ENCODE peak calls at places on chromosomes 16 and 17, in four cellular contexts. W is H1, A is HepG2, C is K562. V is an unnamed sample.

GRCh38 chr16:21100447-21100846 is 50.2 kb downstream of the DNAH3 start:
- DNase-seq in A (no peak), W (no peak), C (no peak), V (no peak)

GRCh38 chr17:19539841-19540311 is 6.2 kb downstream of the SLC47A1 start:
- DNase-seq in W (no peak), C (no peak), A (no peak), V (no peak)

GRCh38 chr17:44362964-44363612 is 565 bp downstream of the FAM171A2 start:
- DNase-seq in C (peak), A (no peak), W (no peak), V (no peak)

GRCh38 chr16:24538756-24539294 is 541 bp upstream of the RBBP6 start:
- DNase-seq in C (no peak), A (peak), W (no peak), V (no peak)

GRCh38 chr16:24883714-24884151 is 38.0 kb downstream of the SLC5A11 start:
- DNase-seq in C (peak), A (no peak), W (no peak), V (no peak)

GRCh38 chr17:20066253-20066652 is 57.1 kb downstream of the SPECC1 start:
- DNase-seq in A (no peak), W (no peak), C (no peak), V (no peak)

GRCh38 chr17:7803981-7804380 is 30.0 kb upstream of the KDM6B start:
- DNase-seq in C (no peak), W (no peak), A (no peak), V (no peak)

GRCh38 chr17:69246726-69247375 is 18.2 kb upstream of the ABCA10 start:
- DNase-seq in C (peak), W (no peak), A (peak), V (peak)

GRCh38 chr16:53541326-53541725 is 38.3 kb upstream of the AKTIP start:
- DNase-seq in A (no peak), C (no peak), W (no peak), V (no peak)

GRCh38 chr16:67668495-67669157 is 2.0 kb downstream of the C16orf86 start:
- DNase-seq in W (no peak), C (peak), A (no peak), V (no peak)

GRCh38 chr17:29977836-29978235 is 36.4 kb downstream of the EFCAB5 start:
- DNase-seq in A (no peak), W (no peak), C (no peak), V (no peak)

GRCh38 chr17:41811549-41812175 is at the start of gene P3H4:
- DNase-seq in C (peak), A (peak), W (no peak), V (no peak)

GRCh38 chr16:68450741-68451140 is 2.4 kb upstream of the SMPD3 start:
- DNase-seq in W (no peak), C (no peak), A (no peak), V (no peak)

GRCh38 chr17:75576661-75577060 is 10.9 kb upstream of the MYO15B start:
- DNase-seq in A (peak), C (no peak), W (no peak), V (no peak)

GRCh38 chr17:1736348-1737281 is 6.1 kb upstream of the SERPINF2 start:
- DNase-seq in W (no peak), A (peak), C (peak), V (no peak)

GRCh38 chr17:21113106-21113690 is 13.6 kb upstream of the DHRS7B start:
- DNase-seq in A (no peak), C (no peak), W (no peak), V (no peak)

GRCh38 chr16:59400830-59401229 is 666.7 kb upstream of the GOT2 start:
- DNase-seq in W (no peak), C (no peak), A (no peak), V (no peak)

GRCh38 chr16:21598676-21599157 is 660 bp upstream of the METTL9 start:
- DNase-seq in C (no peak), A (no peak), W (no peak), V (no peak)

GRCh38 chr17:21532763-21533385 is 156.7 kb downstream of the KCNJ12 start:
- DNase-seq in C (no peak), A (no peak), W (no peak), V (no peak)

GRCh38 chr16:58495861-58496331 is 4.0 kb upstream of the NDRG4 start:
- DNase-seq in C (no peak), W (no peak), A (no peak), V (no peak)

GRCh38 chr17:60525347-60525623 is 757 bp downstream of the APPBP2 start:
- DNase-seq in C (no peak), W (no peak), A (no peak), V (no peak)

GRCh38 chr16:55118701-55119260 is 188.1 kb downstream of the IRX5 start:
- DNase-seq in W (no peak), C (no peak), A (no peak), V (no peak)

GRCh38 chr17:57931488-57932137 is 23.6 kb downstream of the CUEDC1 start:
- DNase-seq in A (no peak), C (no peak), W (no peak), V (no peak)

GRCh38 chr17:44417553-44417952 is 28.1 kb upstream of the ITGA2B start:
- DNase-seq in C (no peak), W (no peak), A (peak), V (peak)

GRCh38 chr16:30628628-30629342 is 18.6 kb upstream of the ZNF689 start:
- DNase-seq in C (peak), A (peak), W (no peak), V (no peak)

GRCh38 chr17:80796430-80796861 is 195.2 kb upstream of the CHMP6 start:
- DNase-seq in A (no peak), W (no peak), C (no peak), V (no peak)

GRCh38 chr17:17382060-17382449 is 78.9 kb downstream of the NT5M start:
- DNase-seq in W (no peak), C (no peak), A (no peak), V (no peak)

GRCh38 chr17:56808503-56808902 is 25.2 kb downstream of the C17orf67 start:
- DNase-seq in W (no peak), C (no peak), A (no peak), V (no peak)

GRCh38 chr16:68265078-68265925 is 976 bp downstream of the SLC7A6 start:
- DNase-seq in W (no peak), C (peak), A (peak), V (no peak)

GRCh38 chr17:864315-864714 is 82.2 kb downstream of the MRM3 start:
- DNase-seq in C (no peak), A (no peak), W (no peak), V (no peak)

GRCh38 chr16:85785927-85786326 is 13.4 kb downstream of the EMC8 start:
- DNase-seq in W (no peak), C (no peak), A (no peak), V (no peak)
- TF ChIP-seq CBX5 in W (no peak), C (no peak), A (no peak), V (no peak)

GRCh38 chr17:6107791-6108190 is 37.6 kb downstream of the WSCD1 start:
- DNase-seq in A (no peak), C (no peak), W (no peak), V (no peak)
- TF ChIP-seq CBX5 in A (no peak), C (no peak), W (no peak), V (no peak)

DNA sequence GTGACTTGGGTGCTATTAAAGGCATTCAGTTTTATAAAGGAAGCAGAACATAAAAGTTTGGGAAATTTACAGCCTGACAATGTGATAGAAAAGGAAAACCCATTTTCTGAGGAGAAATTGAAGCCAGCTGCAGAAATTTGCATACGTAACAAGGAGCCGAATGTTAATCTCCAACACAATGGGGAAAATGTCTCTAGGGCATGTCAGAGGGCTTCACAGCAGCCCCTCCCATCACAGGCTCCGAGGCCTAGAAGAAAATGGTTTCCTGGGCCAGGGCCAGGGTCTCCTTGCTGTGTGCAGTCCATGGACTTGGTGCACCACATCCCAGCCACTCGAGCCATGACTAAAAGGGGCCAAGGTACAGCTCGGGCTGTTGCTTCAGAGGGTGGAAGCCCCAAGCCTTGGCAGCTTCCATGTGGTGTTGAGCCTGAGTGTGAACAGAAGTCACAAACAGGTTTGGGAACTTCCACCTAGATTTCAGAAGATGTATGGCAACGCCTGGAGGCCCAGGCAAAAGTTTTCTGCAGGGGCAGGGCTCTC is 23.9 kb upstream of the TOM1L1 start:
- DNase-seq in W (no peak), A (no peak), C (no peak), V (no peak)
- TF ChIP-seq CBX5 in W (no peak), A (no peak), C (no peak), V (no peak)

GRCh38 chr17:40614431-40615294 is 33.0 kb downstream of the SMARCE1 start:
- DNase-seq in W (no peak), C (no peak), A (no peak), V (no peak)

GRCh38 chr17:40611840-40612509 is 35.6 kb downstream of the SMARCE1 start:
- DNase-seq in W (no peak), A (no peak), C (no peak), V (no peak)

GRCh38 chr17:40610359-40610758 is 37.3 kb downstream of the SMARCE1 start:
- DNase-seq in C (no peak), A (no peak), W (no peak), V (no peak)

GRCh38 chr17:40613755-40614154 is 33.9 kb downstream of the SMARCE1 start:
- DNase-seq in A (no peak), W (no peak), C (no peak), V (no peak)

GRCh38 chr17:40612510-40613244 is 34.9 kb downstream of the SMARCE1 start:
- DNase-seq in A (no peak), C (no peak), W (no peak), V (no peak)
- TF ChIP-seq CBX5 in A (no peak), C (no peak), W (no peak), V (no peak)

GRCh38 chr16:19874026-19874425 is 10.6 kb downstream of the GPRC5B start:
- DNase-seq in A (no peak), C (no peak), W (no peak), V (no peak)

GRCh38 chr16:19878760-19879159 is 5.9 kb downstream of the GPRC5B start:
- DNase-seq in A (no peak), W (no peak), C (no peak), V (no peak)

GRCh38 chr16:19874816-19875546 is 9.7 kb downstream of the GPRC5B start:
- DNase-seq in W (no peak), A (no peak), C (no peak), V (no peak)

GRCh38 chr16:19875900-19876299 is 8.7 kb downstream of the GPRC5B start:
- DNase-seq in W (no peak), A (no peak), C (no peak), V (no peak)

GRCh38 chr16:19876501-19877059 is 8.1 kb downstream of the GPRC5B start:
- DNase-seq in A (no peak), W (no peak), C (no peak), V (no peak)
- TF ChIP-seq CBX5 in A (no peak), W (no peak), C (no peak), V (no peak)

GRCh38 chr16:86854895-86855294 is 276.5 kb downstream of the FOXL1 start:
- DNase-seq in A (no peak), W (no peak), C (no peak), V (no peak)
- TF ChIP-seq CBX5 in A (no peak), W (no peak), C (no peak), V (no peak)

GRCh38 chr17:61816538-61816937 is 46.8 kb downstream of the BRIP1 start:
- DNase-seq in A (no peak), W (no peak), C (no peak), V (no peak)
- TF ChIP-seq CBX5 in A (no peak), W (no peak), C (no peak), V (no peak)

GRCh38 chr17:67055811-67056745 is 11.7 kb downstream of the CACNG1 start:
- DNase-seq in A (no peak), W (no peak), C (no peak), V (no peak)

GRCh38 chr17:67055041-67055443 is 10.7 kb downstream of the CACNG1 start:
- DNase-seq in C (no peak), W (no peak), A (no peak), V (no peak)

GRCh38 chr17:67056746-67057490 is 12.6 kb downstream of the CACNG1 start:
- DNase-seq in C (no peak), W (no peak), A (no peak), V (no peak)

GRCh38 chr17:67059372-67059771 is 15.0 kb downstream of the CACNG1 start:
- DNase-seq in A (no peak), C (no peak), W (no peak), V (no peak)

GRCh38 chr17:67058036-67058435 is 13.7 kb downstream of the CACNG1 start:
- DNase-seq in C (no peak), W (no peak), A (no peak), V (no peak)
- TF ChIP-seq CBX5 in C (no peak), W (no peak), A (no peak), V (no peak)

DNA sequence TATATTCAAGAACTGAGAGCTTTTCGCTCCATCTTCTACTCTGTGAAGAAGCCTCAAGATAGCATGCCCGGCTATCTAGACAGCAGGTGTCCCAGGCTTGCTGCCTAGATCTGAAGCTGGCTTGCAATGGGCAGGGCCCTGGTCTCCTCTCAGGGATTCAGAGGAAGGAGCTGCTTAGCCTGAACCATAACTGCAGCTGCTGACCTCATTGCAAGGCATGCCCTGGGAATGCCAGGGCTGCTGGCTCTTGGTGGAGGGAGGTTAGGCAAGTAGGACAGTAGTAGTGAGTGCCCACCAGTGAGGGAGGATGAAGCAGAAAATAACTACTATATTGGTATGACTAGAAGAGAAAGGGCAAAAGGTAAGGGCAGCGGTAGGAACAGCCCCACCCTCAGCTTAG is 21.3 kb upstream of the SLC35B1 start:
- DNase-seq in C (no peak), W (no peak), A (no peak), V (no peak)
- TF ChIP-seq CBX5 in C (no peak), W (no peak), A (no peak), V (no peak)

GRCh38 chr16:4865231-4865860 is 18.1 kb downstream of the UBN1 start:
- DNase-seq in C (no peak), A (no peak), W (no peak), V (no peak)

GRCh38 chr16:4864728-4865127 is 17.4 kb downstream of the UBN1 start:
- DNase-seq in W (no peak), C (no peak), A (no peak), V (no peak)

GRCh38 chr16:4868573-4868972 is 21.3 kb downstream of the UBN1 start:
- DNase-seq in C (no peak), W (no peak), A (no peak), V (no peak)

GRCh38 chr16:4868046-4868445 is 20.8 kb downstream of the UBN1 start:
- DNase-seq in W (no peak), C (no peak), A (no peak), V (no peak)

GRCh38 chr16:4866586-4866985 is 19.3 kb downstream of the UBN1 start:
- DNase-seq in C (no peak), A (no peak), W (no peak), V (no peak)
- TF ChIP-seq CBX5 in C (no peak), A (no peak), W (no peak), V (no peak)

V was measured in GM12878.